ENCODE peak calls at places on chromosomes 13 and 19, in nine cellular contexts. I, A, P, O, N, R, F, Y and L are unnamed samples.

GRCh38 chr13:59112375-59112774 is 1051.4 kb downstream of the DIAPH3 start:
- DNase-seq in F (peak; percentile 11), I (no peak), P (no peak), O (peak; percentile 63), Y (no peak), R (peak; percentile 64), N (no peak), A (no peak), L (peak; percentile 26)

GRCh38 chr13:49055021-49055420 is 79.3 kb downstream of the FNDC3A start:
- DNase-seq in R (no peak), A (no peak), O (no peak), F (no peak), N (no peak), P (no peak), I (no peak), Y (no peak), L (no peak)

GRCh38 chr19:39850892-39851291 is 4.7 kb upstream of the FBL start:
- DNase-seq in Y (no peak), N (no peak), F (no peak), I (no peak), P (no peak), O (no peak), R (no peak), A (no peak), L (no peak)

GRCh38 chr13:26255717-26256277 is 1.9 kb downstream of the CDK8 start:
- DNase-seq in F (no peak), Y (no peak), R (no peak), N (no peak), I (no peak), A (no peak), P (no peak), O (no peak), L (no peak)

GRCh38 chr13:77333521-77334083 is 6.7 kb upstream of the MYCBP2 start:
- DNase-seq in I (no peak), P (no peak), N (no peak), A (no peak), O (no peak), F (no peak), Y (no peak), R (no peak), L (no peak)

GRCh38 chr13:104043184-104043583 is 977.0 kb upstream of the SLC10A2 start:
- DNase-seq in Y (no peak), R (no peak), N (no peak), I (no peak), F (no peak), P (no peak), O (no peak), A (no peak), L (no peak)

GRCh38 chr13:25037057-25037813 is 58.7 kb upstream of the PABPC3 start:
- DNase-seq in I (no peak), R (no peak), P (peak; percentile 55), Y (no peak), A (peak; percentile 74), F (peak; percentile 47), O (peak; percentile 73), N (no peak), L (peak; percentile 50)

GRCh38 chr13:71661921-71662320 is 205.1 kb downstream of the DACH1 start:
- DNase-seq in I (no peak), O (no peak), Y (no peak), A (no peak), P (no peak), R (no peak), F (no peak), N (no peak), L (no peak)

GRCh38 chr13:26050568-26051230 is 1.1 kb downstream of the SHISA2 start:
- DNase-seq in F (no peak), Y (peak; percentile 10), I (peak; percentile 24), O (no peak), R (no peak), N (no peak), A (peak; percentile 65), P (no peak), L (peak; percentile 25)

GRCh38 chr19:15436012-15436825 is 13.5 kb downstream of the WIZ start:
- DNase-seq in I (no peak), Y (no peak), P (no peak), R (no peak), N (no peak), A (peak; percentile 46), O (no peak), F (no peak), L (no peak)

GRCh38 chr13:99314640-99315176 is 7.5 kb upstream of the GPR183 start:
- DNase-seq in Y (peak; percentile 26), A (no peak), R (no peak), P (peak; percentile 96), N (no peak), F (no peak), I (no peak), O (no peak), L (no peak)

GRCh38 chr19:12095111-12095790 is 30.7 kb downstream of the ZNF844 start:
- DNase-seq in N (no peak), R (no peak), A (no peak), F (no peak), Y (no peak), P (no peak), O (no peak), I (no peak), L (no peak)

GRCh38 chr19:34994643-34995471 is 5.3 kb upstream of the GRAMD1A start:
- DNase-seq in O (no peak), P (no peak), A (no peak), I (peak; percentile 83), Y (no peak), N (peak; percentile 79), F (peak; percentile 65), R (no peak), L (no peak)

GRCh38 chr13:101115762-101116161 is 300.5 kb downstream of the NALCN start:
- DNase-seq in Y (no peak), O (no peak), N (no peak), A (peak; percentile 36), F (no peak), R (no peak), I (no peak), P (no peak), L (no peak)

GRCh38 chr13:101116381-101116780 is 299.9 kb downstream of the NALCN start:
- DNase-seq in F (no peak), R (no peak), P (no peak), Y (no peak), O (no peak), N (no peak), A (no peak), I (no peak), L (no peak)

GRCh38 chr13:101116826-101117225 is 299.5 kb downstream of the NALCN start:
- DNase-seq in R (no peak), P (no peak), I (no peak), N (no peak), O (no peak), F (no peak), A (peak; percentile 42), Y (no peak), L (no peak)

GRCh38 chr13:101123028-101123427 is 293.3 kb downstream of the NALCN start:
- DNase-seq in N (no peak), P (no peak), O (no peak), A (no peak), I (no peak), F (no peak), R (no peak), Y (no peak), L (no peak)

GRCh38 chr13:101121608-101122007 is 294.7 kb downstream of the NALCN start:
- DNase-seq in F (no peak), Y (no peak), I (no peak), P (no peak), O (no peak), N (no peak), R (no peak), A (no peak), L (no peak)
- TF ChIP-seq CTCF in F (no peak), Y (no peak), I (no peak), P (no peak), O (no peak), N (no peak), R (no peak), A (peak; percentile 26), L (no peak)

GRCh38 chr13:44540761-44541434 is 35.2 kb downstream of the TSC22D1 start:
- DNase-seq in A (no peak), I (no peak), N (no peak), F (no peak), Y (no peak), R (no peak), O (no peak), P (no peak), L (no peak)

GRCh38 chr13:44541601-44542000 is 34.5 kb downstream of the TSC22D1 start:
- DNase-seq in I (no peak), N (no peak), Y (no peak), P (no peak), R (no peak), A (no peak), O (no peak), F (no peak), L (no peak)

GRCh38 chr13:44546164-44546563 is 30.0 kb downstream of the TSC22D1 start:
- DNase-seq in O (no peak), N (no peak), I (no peak), A (no peak), Y (no peak), P (no peak), R (no peak), F (no peak), L (no peak)

DNA sequence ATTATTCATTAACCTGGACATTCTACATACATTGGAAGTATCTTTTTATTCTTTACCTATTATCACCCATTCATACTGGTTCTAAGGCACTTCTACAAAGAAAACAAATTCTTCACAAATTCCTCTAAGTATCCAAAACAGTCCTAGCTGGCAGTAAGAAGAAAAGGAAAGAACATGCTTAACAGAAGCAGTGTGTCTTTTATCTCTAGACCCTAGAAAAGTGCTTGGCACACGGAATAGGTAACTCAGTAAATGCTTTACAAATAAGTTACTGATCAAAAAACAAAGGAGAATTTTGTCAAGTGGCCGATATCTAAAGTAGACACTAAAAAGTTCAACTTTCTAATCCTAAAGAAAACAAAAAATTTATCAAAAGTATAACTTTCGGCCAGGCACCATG is 32.7 kb downstream of the TSC22D1 start:
- DNase-seq in Y (no peak), I (no peak), P (no peak), N (no peak), O (no peak), F (no peak), R (no peak), A (no peak), L (no peak)
- H3K27me3 ChIP-seq in Y (no peaks in the 10 kb centered on the region), I (no peaks in the 10 kb centered on the region), P (no peaks in the 10 kb centered on the region), N (no peaks in the 10 kb centered on the region), O (no peaks in the 10 kb centered on the region), F (no peaks in the 10 kb centered on the region), R (no peaks in the 10 kb centered on the region), A (no peaks in the 10 kb centered on the region), L (no peaks in the 10 kb centered on the region)

DNA sequence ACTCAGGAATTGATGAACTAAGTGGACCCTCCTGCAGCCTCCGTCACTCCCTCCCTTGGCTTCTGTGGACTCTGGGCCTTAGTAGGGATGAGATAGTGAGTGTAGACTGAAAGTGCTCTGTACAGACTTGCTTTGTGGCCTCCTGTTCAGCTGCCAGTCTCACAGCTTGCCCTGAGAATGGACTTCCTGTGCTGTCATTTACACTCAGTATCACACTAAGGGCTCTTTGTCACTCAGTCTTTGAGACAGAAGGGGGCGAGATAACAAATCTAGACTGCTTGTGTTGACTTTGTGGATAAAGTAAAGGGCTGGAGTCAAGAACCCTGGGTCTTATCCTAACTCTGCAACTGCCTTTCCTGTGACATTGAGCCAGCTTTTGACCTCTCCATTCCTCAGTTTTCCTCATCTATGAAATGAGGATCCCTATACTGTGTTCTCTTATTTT is 21.0 kb upstream of the SPRY2 start:
- DNase-seq in F (no peak), Y (no peak), R (no peak), N (no peak), A (peak; percentile 36), O (no peak), P (no peak), I (no peak), L (no peak)
- TF ChIP-seq CTCF in F (no peak), Y (no peak), R (no peak), N (no peak), A (peak; percentile 44), O (no peak), P (peak; percentile 10), I (no peak), L (no peak)

GRCh38 chr19:49391581-49392399 is 3.7 kb downstream of the KASH5 start:
- DNase-seq in R (peak; percentile 77), O (peak; percentile 83), P (peak; percentile 60), F (peak; percentile 84), Y (peak; percentile 75), I (peak; percentile 82), N (peak; percentile 81), A (peak; percentile 90), L (peak; percentile 73)
- H3K27me3 ChIP-seq in R (no peaks in the 10 kb centered on the region), O (peaks cover 2% of the 10 kb centered on the region), P (no peaks in the 10 kb centered on the region), F (peaks cover 8% of the 10 kb centered on the region), Y (no peaks in the 10 kb centered on the region), I (no peaks in the 10 kb centered on the region), N (no peaks in the 10 kb centered on the region), A (no peaks in the 10 kb centered on the region), L (peaks cover 5% of the 10 kb centered on the region)